ENCODE peak calls at places on chromosomes 2 and 18, in seven cellular contexts. M is AG10803, O is heart right ventricle, K is fibroblast of lung, E is ovary, T is PC-3, L is brain microvascular endothelial cell. D is an unnamed sample.

GRCh38 chr2:84980263-84980983 is 9.5 kb downstream of the KCMF1 start:
- DNase-seq in M (no peak), O (no peak), K (no peak), E (no peak), T (no peak), L (no peak), D (no peak)

GRCh38 chr2:19580264-19580663 is 221.8 kb upstream of the OSR1 start:
- DNase-seq in M (peak; percentile 31), O (no peak), K (no peak), E (no peak), T (no peak), L (no peak), D (no peak)

GRCh38 chr2:6946722-6947121 is 29.5 kb downstream of the RNF144A start:
- DNase-seq in M (peak; percentile 71), O (no peak), K (peak; percentile 85), E (no peak), T (peak; percentile 91), L (peak; percentile 49), D (peak; percentile 52)

GRCh38 chr2:85470850-85471800 is 52.6 kb downstream of the SH2D6 start:
- DNase-seq in M (no peak), O (no peak), K (no peak), E (peak; percentile 48), T (peak; percentile 81), L (no peak), D (peak; percentile 48)

GRCh38 chr2:236359426-236359825 is 95.2 kb upstream of the ASB18 start:
- DNase-seq in M (no peak), O (no peak), K (no peak), E (no peak), T (no peak), L (no peak), D (no peak)

GRCh38 chr2:227347117-227347516 is 22.1 kb downstream of the MFF start:
- DNase-seq in M (no peak), O (no peak), K (no peak), E (no peak), T (peak; percentile 15), L (no peak), D (no peak)

GRCh38 chr2:60405266-60405665 is 148.2 kb downstream of the BCL11A start:
- DNase-seq in M (no peak), O (no peak), K (no peak), E (no peak), T (no peak), L (no peak), D (no peak)

GRCh38 chr2:109463891-109464290 is 149.9 kb downstream of the SEPTIN10 start:
- DNase-seq in M (no peak), O (no peak), K (no peak), E (no peak), T (no peak), L (no peak), D (no peak)

GRCh38 chr18:35178260-35178659 is 62.6 kb upstream of the ZNF397 start:
- DNase-seq in M (peak; percentile 62), O (no peak), K (peak; percentile 77), E (no peak), T (peak; percentile 43), L (peak; percentile 55), D (peak; percentile 78)

GRCh38 chr2:53058526-53058925 is 709.1 kb upstream of the CHAC2 start:
- DNase-seq in M (peak; percentile 2), O (no peak), K (no peak), E (no peak), T (peak; percentile 54), L (peak; percentile 48), D (peak; percentile 41)

GRCh38 chr2:105521616-105522015 is 122.8 kb upstream of the FHL2 start:
- DNase-seq in M (no peak), O (no peak), K (no peak), E (no peak), T (no peak), L (no peak), D (no peak)

GRCh38 chr2:105521176-105521575 is 122.3 kb upstream of the FHL2 start:
- DNase-seq in M (peak; percentile 19), O (no peak), K (peak; percentile 41), E (no peak), T (peak; percentile 67), L (no peak), D (no peak)

GRCh38 chr2:105517814-105518705 is 119.2 kb upstream of the FHL2 start:
- DNase-seq in M (peak; percentile 90), O (peak; percentile 83), K (peak; percentile 81), E (peak; percentile 73), T (no peak), L (peak; percentile 22), D (peak; percentile 70)

GRCh38 chr2:105519516-105519915 is 120.7 kb upstream of the FHL2 start:
- DNase-seq in M (peak; percentile 13), O (no peak), K (peak; percentile 44), E (no peak), T (no peak), L (peak; percentile 13), D (no peak)

DNA sequence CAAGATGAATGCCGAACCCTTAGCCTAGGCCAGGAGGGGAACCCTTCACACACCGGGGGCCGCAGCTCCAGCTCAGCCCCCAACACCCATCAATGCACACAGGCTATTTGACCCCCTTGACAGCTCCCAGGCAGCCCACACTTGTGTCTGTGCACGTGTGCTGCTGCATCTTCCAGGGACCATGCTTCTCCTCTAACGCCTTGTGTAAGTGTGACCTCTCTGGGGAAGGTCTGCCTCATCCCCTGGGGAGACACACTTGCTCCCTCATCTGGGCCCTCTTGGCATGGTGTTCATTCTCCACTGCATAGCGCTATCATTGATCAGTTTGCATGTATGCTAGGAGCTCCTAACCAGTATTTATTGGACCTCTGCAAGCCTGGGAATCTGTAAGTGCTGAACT is 120.0 kb upstream of the FHL2 start:
- DNase-seq in M (no peak), O (no peak), K (peak; percentile 15), E (no peak), T (peak; percentile 11), L (no peak), D (peak; percentile 11)
- TF ChIP-seq CTCF in M (no peak), O (peak; percentile 23), K (no peak), E (no peak), T (peak; percentile 31), L (peak; percentile 25), D (peak; percentile 9)

DNA sequence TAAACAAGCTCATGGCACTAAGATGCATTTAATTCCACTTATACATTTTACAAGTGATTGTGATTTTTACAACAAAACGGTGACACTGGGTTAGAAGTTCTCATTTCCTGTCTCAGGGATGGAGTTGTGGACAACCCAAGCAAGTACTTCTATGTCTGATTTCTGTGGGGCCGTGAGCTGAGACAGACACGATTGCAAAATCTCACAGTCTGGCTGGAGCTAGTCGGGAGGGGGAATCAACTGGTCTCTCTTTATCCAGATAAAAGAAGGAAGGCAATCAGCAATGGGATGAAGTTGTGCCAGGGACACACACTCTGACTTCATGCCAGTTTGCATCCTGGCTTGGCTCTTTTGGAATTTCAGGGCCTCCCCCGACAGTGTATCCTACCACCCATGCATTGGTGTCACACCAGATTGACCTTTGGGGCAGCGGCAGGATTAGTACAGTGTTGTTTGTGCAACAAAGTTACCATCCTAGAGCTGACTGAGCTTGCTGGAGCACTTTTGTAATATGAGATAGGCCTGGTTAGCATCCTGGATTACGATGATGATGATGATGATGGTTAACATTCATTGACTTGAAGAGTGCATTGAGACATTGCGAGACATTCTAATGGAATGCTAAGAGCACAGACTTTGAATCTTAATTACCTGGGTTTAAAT is 98.8 kb downstream of the CTAGE1 start:
- DNase-seq in M (no peak), O (no peak), K (peak; percentile 67), E (no peak), T (peak; percentile 10), L (peak; percentile 58), D (peak; percentile 24)
- H3K4me3 ChIP-seq in M (no peak overlapping the region), O (no peak overlapping the region), K (no peak overlapping the region), E (no peak overlapping the region), T (no peak overlapping the region), L (no peak overlapping the region), D (no peak overlapping the region)

DNA sequence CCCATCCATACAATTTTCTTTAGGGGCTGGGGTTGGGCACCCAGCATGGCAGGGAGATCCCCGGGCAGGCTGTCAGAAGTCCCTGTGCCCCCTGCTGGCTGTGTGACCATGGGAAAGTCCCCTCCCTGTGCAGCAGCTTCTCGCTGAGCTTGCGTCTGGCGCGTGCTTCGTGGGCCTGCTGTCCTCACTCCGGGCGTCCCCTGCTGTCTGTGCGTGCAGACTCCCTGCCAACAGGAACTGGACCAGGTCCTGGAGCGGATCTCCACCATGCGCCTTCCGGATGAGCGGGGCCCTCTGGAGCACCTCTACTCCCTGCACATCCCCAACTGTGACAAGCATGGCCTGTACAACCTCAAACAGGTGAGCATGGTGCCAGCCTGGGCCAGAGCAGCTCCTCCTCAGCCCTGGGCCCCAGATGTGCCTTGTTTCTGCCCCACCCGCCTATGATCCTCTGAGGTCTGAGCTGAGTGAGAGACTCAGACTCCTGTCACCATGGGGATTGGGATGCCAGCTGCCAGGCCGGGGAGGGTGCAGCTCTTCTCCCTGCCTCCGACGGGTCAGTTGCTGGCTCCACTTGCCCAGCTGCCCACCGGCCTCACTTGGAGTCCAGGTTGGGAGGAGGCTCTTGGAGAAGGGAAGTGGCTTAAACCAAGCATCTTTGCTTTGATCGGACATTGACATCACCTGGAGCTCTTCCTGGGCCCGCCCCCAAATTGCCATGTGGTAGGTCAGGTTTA is 28.6 kb downstream of the IGFBP2 start:
- DNase-seq in M (peak; percentile 50), O (no peak), K (no peak), E (no peak), T (no peak), L (peak; percentile 52), D (peak; percentile 41)
- TF ChIP-seq CTCF in M (peak; percentile 41), O (peak; percentile 19), K (no peak), E (no peak), T (peak; percentile 40), L (peak; percentile 55), D (no peak)

GRCh38 chr2:11742317-11742701 is 4.1 kb upstream of the LPIN1 start:
- DNase-seq in M (no peak), O (no peak), K (no peak), E (no peak), T (peak; percentile 32), L (no peak), D (peak; percentile 66)

GRCh38 chr2:11742702-11743530 is 3.5 kb upstream of the LPIN1 start:
- DNase-seq in M (no peak), O (no peak), K (no peak), E (no peak), T (no peak), L (no peak), D (no peak)

GRCh38 chr2:11744631-11745394 is 1.6 kb upstream of the LPIN1 start:
- DNase-seq in M (peak; percentile 27), O (no peak), K (peak; percentile 65), E (no peak), T (peak; percentile 44), L (peak; percentile 19), D (no peak)

GRCh38 chr2:11743531-11743815 is 3.0 kb upstream of the LPIN1 start:
- DNase-seq in M (no peak), O (no peak), K (no peak), E (no peak), T (no peak), L (no peak), D (no peak)

DNA sequence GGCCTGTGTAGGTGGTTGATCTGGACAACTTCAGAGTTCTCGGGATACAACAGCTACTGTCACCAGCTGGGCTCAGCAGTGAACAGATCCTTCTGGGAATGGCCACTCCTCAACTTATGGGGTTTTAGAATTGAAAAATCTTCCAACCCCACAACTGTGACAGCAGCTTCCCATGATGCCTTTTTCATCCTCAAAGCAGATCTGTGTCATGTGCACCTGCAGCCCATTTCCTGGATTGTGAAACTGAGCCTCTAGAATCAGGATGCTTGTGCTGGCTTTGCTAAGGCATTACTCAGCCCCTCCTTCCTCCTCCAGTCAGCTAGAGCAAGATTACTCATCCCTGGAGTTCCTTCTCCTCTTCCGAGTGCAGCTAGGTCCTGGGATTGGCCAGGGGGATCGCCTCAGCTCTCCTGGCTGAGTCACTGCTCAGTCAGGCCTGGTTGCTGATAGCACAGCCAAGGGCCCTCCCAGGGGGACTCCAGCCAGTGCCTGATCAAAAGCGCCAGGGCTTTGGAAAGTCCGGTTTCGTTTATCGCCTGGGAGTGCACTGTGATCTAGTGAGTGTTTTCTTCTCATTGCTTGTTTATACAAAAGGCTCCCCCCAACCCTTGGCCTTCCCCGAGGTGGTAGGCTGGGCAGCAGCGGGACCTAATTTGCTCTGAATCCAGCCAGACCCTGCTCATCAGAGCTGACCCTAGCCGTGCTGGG is 2.4 kb upstream of the LPIN1 start:
- DNase-seq in M (peak; percentile 99), O (peak; percentile 90), K (peak; percentile 100), E (peak; percentile 93), T (peak; percentile 99), L (peak; percentile 100), D (peak; percentile 100)
- H3K4me3 ChIP-seq in M (peak overlapping the region; percentile 45), O (peak overlapping the region; percentile 22), K (peak overlapping the region; percentile 23), E (no peak overlapping the region), T (peak overlapping the region; percentile 55), L (peak overlapping the region; percentile 22), D (peak overlapping the region; percentile 27)